ENCODE peak calls at places on chromosomes 16 and 17, in six cellular contexts. V, K, M, O, B and P are unnamed samples.

GRCh38 chr16:66364117-66364958 is 2.2 kb upstream of the CDH5 start:
- DNase-seq in V (peak; percentile 86), K (no peak), M (no peak), O (peak; percentile 53), B (no peak), P (peak; percentile 68)

GRCh38 chr16:47320546-47321315 is 140.1 kb downstream of the ITFG1 start:
- DNase-seq in V (no peak), K (no peak), M (no peak), O (no peak), B (no peak), P (no peak)

GRCh38 chr16:14629612-14629918 is 495 bp downstream of the PARN start:
- DNase-seq in V (no peak), K (no peak), M (no peak), O (no peak), B (no peak), P (no peak)

GRCh38 chr16:51048544-51048943 is 102.5 kb downstream of the SALL1 start:
- DNase-seq in V (no peak), K (no peak), M (no peak), O (no peak), B (no peak), P (no peak)

GRCh38 chr17:74552037-74552436 is 6.1 kb upstream of the CD300C start:
- DNase-seq in V (no peak), K (no peak), M (no peak), O (peak; percentile 83), B (no peak), P (no peak)

GRCh38 chr16:84047626-84048025 is 5.0 kb upstream of the SLC38A8 start:
- DNase-seq in V (no peak), K (no peak), M (no peak), O (no peak), B (no peak), P (no peak)

GRCh38 chr17:50347087-50347893 is 1.4 kb downstream of the XYLT2 start:
- DNase-seq in V (peak; percentile 51), K (no peak), M (no peak), O (no peak), B (no peak), P (peak; percentile 77)

GRCh38 chr17:52678211-52678610 is 519.7 kb upstream of the CA10 start:
- DNase-seq in V (no peak), K (no peak), M (no peak), O (no peak), B (no peak), P (no peak)

GRCh38 chr17:19317359-19318095 is 45.0 kb downstream of the B9D1 start:
- DNase-seq in V (no peak), K (peak; percentile 64), M (peak; percentile 57), O (no peak), B (no peak), P (peak; percentile 92)

GRCh38 chr17:78038748-78039288 is 80.3 kb downstream of the TNRC6C start:
- DNase-seq in V (no peak), K (no peak), M (no peak), O (no peak), B (no peak), P (no peak)

GRCh38 chr16:2252806-2253148 is 1.4 kb upstream of the ECI1 start:
- DNase-seq in V (no peak), K (no peak), M (no peak), O (no peak), B (no peak), P (peak; percentile 42)

GRCh38 chr16:1029259-1029545 is 43.3 kb upstream of the SSTR5 start:
- DNase-seq in V (no peak), K (no peak), M (no peak), O (no peak), B (no peak), P (no peak)

GRCh38 chr16:1032607-1033006 is 39.9 kb upstream of the SSTR5 start:
- DNase-seq in V (no peak), K (no peak), M (no peak), O (no peak), B (no peak), P (no peak)

GRCh38 chr16:1030381-1030901 is 42.1 kb upstream of the SSTR5 start:
- DNase-seq in V (no peak), K (no peak), M (no peak), O (no peak), B (no peak), P (peak; percentile 88)

GRCh38 chr16:1033128-1033679 is 39.3 kb upstream of the SSTR5 start:
- DNase-seq in V (no peak), K (no peak), M (no peak), O (no peak), B (no peak), P (no peak)

GRCh38 chr16:1031666-1032065 is 40.9 kb upstream of the SSTR5 start:
- DNase-seq in V (no peak), K (no peak), M (no peak), O (no peak), B (no peak), P (no peak)
- H3K27me3 ChIP-seq in V (no peaks in the 10 kb centered on the region), K (no peaks in the 10 kb centered on the region), M (peaks cover 3% of the 10 kb centered on the region), O (no peaks in the 10 kb centered on the region), B (peaks cover 15% of the 10 kb centered on the region), P (no peaks in the 10 kb centered on the region)

GRCh38 chr17:82849076-82849945 is 9.5 kb upstream of the ZNF750 start:
- DNase-seq in V (no peak), K (no peak), M (no peak), O (no peak), B (no peak), P (no peak)

GRCh38 chr17:82846061-82846691 is 6.4 kb upstream of the ZNF750 start:
- DNase-seq in V (no peak), K (no peak), M (no peak), O (no peak), B (no peak), P (no peak)

GRCh38 chr17:82851381-82851780 is 11.6 kb upstream of the ZNF750 start:
- DNase-seq in V (no peak), K (no peak), M (no peak), O (no peak), B (no peak), P (no peak)

GRCh38 chr17:82845163-82845807 is 5.5 kb upstream of the ZNF750 start:
- DNase-seq in V (no peak), K (no peak), M (no peak), O (no peak), B (peak; percentile 44), P (no peak)

DNA sequence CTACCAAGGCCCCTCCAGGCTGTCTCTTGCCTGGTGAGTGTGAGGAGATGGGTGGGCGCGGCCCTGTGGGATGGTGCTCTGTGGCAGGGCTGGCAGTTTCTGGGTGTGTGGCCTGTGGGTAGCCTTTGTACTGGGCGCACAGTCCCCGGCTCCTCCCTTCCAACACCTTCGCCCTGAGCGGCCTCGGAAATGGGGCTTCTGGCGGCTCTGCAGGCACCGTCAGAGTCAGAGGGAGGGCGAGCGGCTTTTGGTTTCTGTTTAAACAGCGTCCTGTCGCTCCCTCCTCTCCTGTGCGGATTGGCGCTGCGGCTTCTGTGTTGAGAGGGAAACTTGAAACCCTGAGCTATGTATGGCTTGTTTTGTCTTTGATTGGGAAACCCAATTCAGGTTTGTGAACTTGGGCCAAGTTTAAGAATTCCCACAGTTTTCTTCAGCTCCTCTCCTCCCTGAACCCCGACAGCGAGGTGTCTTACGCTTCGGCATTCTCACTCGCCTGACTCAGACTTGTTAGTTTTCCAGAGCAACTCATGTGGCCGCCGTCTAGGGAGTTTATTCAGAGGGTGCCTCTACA is 8.3 kb upstream of the ZNF750 start:
- DNase-seq in V (peak; percentile 67), K (no peak), M (no peak), O (no peak), B (peak; percentile 81), P (no peak)
- H3K4me3 ChIP-seq in V (no peak overlapping the region), K (no peak overlapping the region), M (no peak overlapping the region), O (no peak overlapping the region), B (no peak overlapping the region), P (no peak overlapping the region)

DNA sequence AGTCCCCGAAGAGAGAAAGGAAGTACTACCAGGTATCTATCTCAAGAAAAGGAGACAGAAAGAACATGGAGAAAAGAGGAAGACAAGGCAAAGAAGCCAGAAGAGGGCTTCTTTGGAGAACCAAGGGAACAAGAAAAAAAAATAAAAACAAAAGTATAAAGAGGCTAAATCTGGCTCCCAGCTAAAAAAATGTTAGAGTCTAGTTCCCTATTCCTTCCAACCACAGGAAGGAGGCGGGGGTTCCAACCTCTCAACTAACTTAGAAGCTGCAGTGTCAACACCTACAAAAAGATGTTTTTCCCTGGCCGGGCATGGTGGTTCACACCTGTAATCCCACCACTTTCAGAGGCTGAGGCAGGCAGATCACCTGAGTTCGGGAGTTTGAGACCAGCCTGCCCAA is 13.4 kb downstream of the UTP6 start:
- DNase-seq in V (peak; percentile 38), K (no peak), M (no peak), O (no peak), B (no peak), P (no peak)
- H3K36me3 ChIP-seq in V (peaks cover 90% of the 10 kb centered on the region), K (peaks cover 7% of the 10 kb centered on the region), M (peaks cover 64% of the 10 kb centered on the region), O (peaks cover 20% of the 10 kb centered on the region), B (peaks cover 34% of the 10 kb centered on the region), P (peaks cover 33% of the 10 kb centered on the region)

GRCh38 chr16:86579268-86580062 is 1.1 kb downstream of the FOXL1 start:
- DNase-seq in V (peak; percentile 75), K (no peak), M (no peak), O (no peak), B (no peak), P (peak; percentile 73)
- H3K27me3 ChIP-seq in V (no peaks in the 10 kb centered on the region), K (no peaks in the 10 kb centered on the region), M (no peaks in the 10 kb centered on the region), O (no peaks in the 10 kb centered on the region), B (peaks cover 14% of the 10 kb centered on the region), P (peaks cover 69% of the 10 kb centered on the region)

DNA sequence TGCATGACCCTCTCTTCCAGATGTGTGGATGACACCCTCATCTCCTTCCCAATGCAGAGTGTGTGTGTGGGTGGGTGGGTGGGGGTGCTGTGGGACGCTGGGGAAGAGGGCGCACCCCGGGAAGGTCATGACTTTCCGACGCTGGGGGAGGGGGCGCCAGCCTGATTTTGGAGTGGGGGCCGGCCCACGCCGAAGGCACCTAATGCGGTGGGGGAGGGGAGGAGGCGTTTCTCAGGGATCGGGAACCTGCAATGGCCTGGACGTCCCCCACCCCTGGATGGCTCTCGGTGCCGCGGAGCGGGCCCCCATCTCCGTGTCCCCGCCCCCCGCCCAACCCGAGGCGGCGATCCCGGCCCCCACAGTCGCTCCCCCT is 33.5 kb downstream of the SRCIN1 start:
- DNase-seq in V (no peak), K (no peak), M (no peak), O (no peak), B (no peak), P (no peak)
- H3K4me3 ChIP-seq in V (peak overlapping the region; percentile 16), K (peak overlapping the region; percentile 12), M (peak overlapping the region; percentile 51), O (peak overlapping the region; percentile 21), B (no peak overlapping the region), P (peak overlapping the region; percentile 34)

GRCh38 chr17:7947651-7948050 is 15.6 kb downstream of the CNTROB start:
- DNase-seq in V (no peak), K (no peak), M (no peak), O (no peak), B (no peak), P (no peak)
- H3K36me3 ChIP-seq in V (peaks cover 64% of the 10 kb centered on the region), K (peaks cover 28% of the 10 kb centered on the region), M (peaks cover 52% of the 10 kb centered on the region), O (no peaks in the 10 kb centered on the region), B (peaks cover 50% of the 10 kb centered on the region), P (peaks cover 15% of the 10 kb centered on the region)